ENCODE peak calls at places on chromosomes 11 and 22, in seven cellular contexts. M is PC-3, V is GM23248, Y is hepatocyte, R is SK-N-SH, E is fibroblast of lung, N is endothelial cell of umbilical vein. W is an unnamed sample.

GRCh38 chr11:278001-278951 is at the start of gene NLRP6:
- DNase-seq in M (no peak), V (no peak), Y (no peak), R (peak; percentile 36), E (no peak), N (no peak), W (no peak)

GRCh38 chr11:123238297-123238696 is 43.2 kb upstream of the CLMP start:
- DNase-seq in M (no peak), V (peak; percentile 90), Y (peak; percentile 41), R (no peak), E (no peak), N (no peak), W (no peak)

GRCh38 chr11:59776210-59777066 is 21.3 kb downstream of the STX3 start:
- DNase-seq in M (peak; percentile 99), V (peak; percentile 35), Y (peak; percentile 88), R (no peak), E (peak; percentile 84), N (peak; percentile 88), W (peak; percentile 79)

GRCh38 chr22:23113067-23113846 is 28.5 kb downstream of the RSPH14 start:
- DNase-seq in M (no peak), V (no peak), Y (peak; percentile 41), R (peak; percentile 84), E (peak; percentile 6), N (no peak), W (no peak)

GRCh38 chr11:44305643-44306468 is 4.1 kb downstream of the ALX4 start:
- DNase-seq in M (no peak), V (no peak), Y (peak; percentile 43), R (peak; percentile 62), E (peak; percentile 14), N (peak; percentile 14), W (no peak)

GRCh38 chr11:6541356-6541755 is 44.3 kb downstream of the DNHD1 start:
- DNase-seq in M (no peak), V (no peak), Y (no peak), R (no peak), E (no peak), N (no peak), W (no peak)

GRCh38 chr11:70077411-70078094 is 564 bp upstream of the ANO1 start:
- DNase-seq in M (peak; percentile 71), V (no peak), Y (no peak), R (no peak), E (no peak), N (no peak), W (no peak)

GRCh38 chr11:35237345-35237744 is 98.4 kb downstream of the CD44 start:
- DNase-seq in M (no peak), V (no peak), Y (no peak), R (no peak), E (no peak), N (no peak), W (no peak)

GRCh38 chr11:32658639-32659406 is 75.2 kb downstream of the EIF3M start:
- DNase-seq in M (peak; percentile 91), V (peak; percentile 65), Y (no peak), R (no peak), E (peak; percentile 46), N (no peak), W (peak; percentile 40)

GRCh38 chr11:83367745-83368144 is 81.6 kb upstream of the CCDC90B start:
- DNase-seq in M (no peak), V (no peak), Y (no peak), R (no peak), E (no peak), N (no peak), W (no peak)

GRCh38 chr11:27218498-27219038 is 144.4 kb downstream of the CCDC34 start:
- DNase-seq in M (peak; percentile 36), V (peak; percentile 98), Y (no peak), R (no peak), E (peak; percentile 99), N (no peak), W (peak; percentile 99)
- H3K4me3 ChIP-seq in M (no peak overlapping the region), V (peak overlapping the region; percentile 43), Y (no peak overlapping the region), R (no peak overlapping the region), E (no peak overlapping the region), N (no peak overlapping the region), W (peak overlapping the region; percentile 11)

DNA sequence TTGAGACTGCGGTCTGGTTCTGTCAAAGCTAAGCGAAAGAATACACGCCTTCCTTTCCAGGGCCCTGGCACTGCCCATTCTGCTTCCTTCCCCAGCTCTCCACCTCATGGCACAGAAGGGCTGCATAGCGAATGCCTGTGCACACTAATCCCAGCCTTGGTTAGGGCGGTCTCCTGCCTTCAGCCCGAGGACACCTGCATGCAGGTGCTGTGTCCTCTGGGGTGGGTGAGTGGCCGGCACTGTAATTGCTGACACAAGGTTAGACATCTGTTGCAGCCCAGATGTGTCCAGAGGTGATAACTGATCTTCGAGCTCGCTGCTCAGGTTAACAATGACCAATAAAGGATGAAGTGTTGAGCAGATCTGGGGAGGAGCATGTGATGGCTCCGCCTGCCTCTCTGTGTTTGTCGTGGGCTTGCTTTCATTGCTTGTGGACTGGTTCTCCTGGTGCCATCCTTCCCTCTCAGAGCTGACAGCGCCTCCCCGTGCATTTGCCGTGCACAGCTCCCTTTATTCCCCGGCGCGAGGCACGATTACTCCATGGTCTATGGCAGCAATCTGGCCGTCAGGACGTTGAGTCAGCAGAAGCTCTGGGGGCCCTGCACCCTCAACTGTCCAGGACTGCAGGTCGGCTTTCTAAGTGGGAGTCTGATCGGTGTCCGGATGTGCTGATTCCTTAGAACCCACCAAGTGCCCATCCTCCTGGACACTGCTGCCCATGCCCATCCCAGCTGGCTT is 1088.2 kb downstream of the BRD1 start:
- DNase-seq in M (no peak), V (no peak), Y (no peak), R (no peak), E (no peak), N (no peak), W (no peak)
- H3K9me3 ChIP-seq in M (no peaks in the 10 kb centered on the region), V (no peaks in the 10 kb centered on the region), Y (no peaks in the 10 kb centered on the region), R (no peaks in the 10 kb centered on the region), E (no peaks in the 10 kb centered on the region), N (peaks cover 18% of the 10 kb centered on the region), W (peaks cover 7% of the 10 kb centered on the region)

GRCh38 chr22:26360169-26360885 is 68.7 kb upstream of the ASPHD2 start:
- DNase-seq in M (peak; percentile 79), V (peak; percentile 72), Y (peak; percentile 78), R (peak; percentile 73), E (peak; percentile 59), N (peak; percentile 87), W (peak; percentile 39)
- H2AFZ ChIP-seq in M (peak overlapping the region; percentile 89), V (peak overlapping the region; percentile 72), Y (peak overlapping the region; percentile 10), R (peak overlapping the region; percentile 49), E (peak overlapping the region; percentile 80), N (peak overlapping the region; percentile 74), W (peak overlapping the region; percentile 50)

DNA sequence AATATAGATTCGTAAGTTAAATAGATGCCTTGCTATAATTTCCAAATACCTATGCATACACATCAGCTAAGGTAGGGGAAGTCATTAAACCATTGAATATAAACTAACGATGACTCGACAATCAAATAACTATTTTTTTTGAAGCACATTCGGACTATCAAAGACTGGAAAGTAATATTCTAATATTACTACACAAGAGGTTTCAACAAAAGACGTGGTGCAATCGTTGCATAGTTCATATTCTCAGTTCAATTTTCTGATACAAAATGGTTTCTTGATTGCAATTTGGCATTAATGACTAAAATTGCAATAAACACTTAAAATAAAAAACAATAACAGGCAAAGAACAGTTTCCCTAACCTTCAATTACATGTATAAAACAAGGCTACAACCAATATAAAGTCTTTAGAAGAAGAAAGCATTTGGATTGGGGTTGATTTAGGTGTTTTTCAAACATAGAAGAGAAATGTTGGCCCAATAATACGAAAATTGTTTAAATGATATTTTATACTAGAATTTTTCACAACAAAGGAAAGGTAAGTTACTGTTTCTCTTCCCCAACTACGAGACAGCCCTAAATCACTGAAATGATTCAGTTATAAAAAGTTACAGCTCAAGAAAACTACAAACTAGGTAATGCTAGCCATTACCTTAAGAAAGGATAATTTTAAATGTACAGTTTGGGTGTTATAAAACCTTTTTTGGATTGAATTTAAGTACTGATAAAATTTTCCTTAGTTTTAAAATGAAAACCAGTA is 17.6 kb downstream of the BLID start:
- DNase-seq in M (peak; percentile 49), V (no peak), Y (no peak), R (no peak), E (no peak), N (peak; percentile 67), W (no peak)
- H3K4me3 ChIP-seq in M (peak overlapping the region; percentile 27), V (peak overlapping the region; percentile 99), Y (peak overlapping the region; percentile 70), R (peak overlapping the region; percentile 77), E (peak overlapping the region; percentile 64), N (no peak overlapping the region), W (peak overlapping the region; percentile 87)

DNA sequence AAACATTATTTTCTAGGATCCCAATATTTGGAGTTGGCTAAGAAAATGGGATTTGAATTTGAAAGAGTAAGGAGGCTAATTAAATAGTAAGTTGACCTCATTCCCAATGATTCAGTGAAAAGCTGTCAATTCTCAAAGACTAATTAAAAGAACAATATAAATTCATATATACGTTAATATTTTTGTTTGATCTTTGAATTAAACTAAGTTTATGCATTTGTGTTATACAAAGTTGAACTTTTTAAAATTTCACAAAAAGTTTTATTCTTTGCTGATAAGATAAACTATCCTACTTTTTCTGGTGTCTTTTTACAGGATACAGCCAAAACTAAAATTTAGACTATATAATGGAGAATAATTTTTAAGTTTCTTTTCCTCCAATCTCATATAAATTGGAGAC is at the start of gene OR5L1:
- DNase-seq in M (no peak), V (no peak), Y (no peak), R (no peak), E (no peak), N (no peak), W (no peak)
- H3K9me3 ChIP-seq in M (peaks cover 31% of the 10 kb centered on the region), V (no peaks in the 10 kb centered on the region), Y (no peaks in the 10 kb centered on the region), R (no peaks in the 10 kb centered on the region), E (no peaks in the 10 kb centered on the region), N (peaks cover 2% of the 10 kb centered on the region), W (peaks cover 2% of the 10 kb centered on the region)

GRCh38 chr11:61174949-61175348 is 13.7 kb upstream of the VPS37C start:
- DNase-seq in M (no peak), V (no peak), Y (no peak), R (no peak), E (no peak), N (no peak), W (no peak)

GRCh38 chr11:61174275-61174674 is 13.0 kb upstream of the VPS37C start:
- DNase-seq in M (no peak), V (no peak), Y (no peak), R (no peak), E (no peak), N (no peak), W (no peak)

GRCh38 chr11:61173456-61173855 is 12.2 kb upstream of the VPS37C start:
- DNase-seq in M (peak; percentile 84), V (peak; percentile 63), Y (no peak), R (no peak), E (no peak), N (peak; percentile 21), W (no peak)

GRCh38 chr11:61172888-61173287 is 11.7 kb upstream of the VPS37C start:
- DNase-seq in M (no peak), V (no peak), Y (no peak), R (no peak), E (no peak), N (no peak), W (no peak)

GRCh38 chr11:61176446-61176845 is 15.2 kb upstream of the VPS37C start:
- DNase-seq in M (no peak), V (no peak), Y (no peak), R (no peak), E (no peak), N (no peak), W (no peak)
- H2AFZ ChIP-seq in M (no peak overlapping the region), V (no peak overlapping the region), Y (no peak overlapping the region), R (no peak overlapping the region), E (no peak overlapping the region), N (no peak overlapping the region), W (no peak overlapping the region)